ENCODE peak calls at places on chromosomes 11 and 22, in four cellular contexts. H, I, V and M are unnamed samples.

GRCh38 chr11:119509969-119510401 is 87.0 kb upstream of the THY1 start:
- DNase-seq in H (no peak), I (no peak), V (no peak), M (no peak)

GRCh38 chr11:66089067-66089466 is 19.0 kb downstream of the PACS1 start:
- DNase-seq in H (no peak), I (no peak), V (no peak), M (no peak)

GRCh38 chr11:122022646-122023045 is 93.4 kb downstream of the BLID start:
- DNase-seq in H (no peak), I (no peak), V (no peak), M (no peak)

GRCh38 chr11:116893906-116894305 is 56.5 kb upstream of the APOA1 start:
- DNase-seq in H (no peak), I (no peak), V (no peak), M (no peak)

GRCh38 chr11:74325649-74326645 is 14.5 kb upstream of the P4HA3 start:
- DNase-seq in H (no peak), I (no peak), V (no peak), M (no peak)

GRCh38 chr11:125170406-125171031 is 6.0 kb downstream of the PKNOX2 start:
- DNase-seq in H (peak; percentile 49), I (no peak), V (peak; percentile 38), M (no peak)

GRCh38 chr22:17891427-17892167 is 117.3 kb upstream of the BID start:
- DNase-seq in H (peak; percentile 59), I (peak; percentile 64), V (peak; percentile 62), M (peak; percentile 63)

GRCh38 chr11:36452231-36452630 is 57.8 kb downstream of the TRAF6 start:
- DNase-seq in H (no peak), I (no peak), V (no peak), M (no peak)

GRCh38 chr22:48843640-48844039 is 984.0 kb downstream of the BRD1 start:
- DNase-seq in H (no peak), I (peak; percentile 40), V (no peak), M (no peak)

GRCh38 chr22:39150848-39151215 is 1.6 kb downstream of the CBX7 start:
- DNase-seq in H (no peak), I (no peak), V (no peak), M (no peak)

GRCh38 chr11:14972581-14973490 is 685 bp upstream of the CALCA start:
- DNase-seq in H (no peak), I (no peak), V (peak; percentile 37), M (no peak)

GRCh38 chr11:803467-803742 is 1.6 kb downstream of the PIDD1 start:
- DNase-seq in H (no peak), I (no peak), V (no peak), M (no peak)

GRCh38 chr11:57792060-57792541 is 30.5 kb downstream of the CTNND1 start:
- DNase-seq in H (no peak), I (no peak), V (no peak), M (no peak)

GRCh38 chr11:32858731-32859130 is 29.0 kb downstream of the PRRG4 start:
- DNase-seq in H (no peak), I (no peak), V (no peak), M (no peak)

GRCh38 chr11:60875366-60875720 is 8.0 kb downstream of the ZP1 start:
- DNase-seq in H (no peak), I (no peak), V (no peak), M (no peak)
- TF ChIP-seq TEAD4 in H (no peak), I (no peak), V (no peak), M (no peak)

GRCh38 chr22:49889071-49889470 is 29.2 kb downstream of the ALG12 start:
- DNase-seq in H (no peak), I (no peak), V (no peak), M (no peak)

GRCh38 chr22:49896201-49896600 is 22.0 kb downstream of the ALG12 start:
- DNase-seq in H (no peak), I (no peak), V (no peak), M (no peak)

GRCh38 chr22:49894321-49895072 is 23.7 kb downstream of the ALG12 start:
- DNase-seq in H (no peak), I (no peak), V (peak; percentile 37), M (no peak)

GRCh38 chr22:49892226-49892899 is 25.9 kb downstream of the ALG12 start:
- DNase-seq in H (no peak), I (no peak), V (no peak), M (no peak)

DNA sequence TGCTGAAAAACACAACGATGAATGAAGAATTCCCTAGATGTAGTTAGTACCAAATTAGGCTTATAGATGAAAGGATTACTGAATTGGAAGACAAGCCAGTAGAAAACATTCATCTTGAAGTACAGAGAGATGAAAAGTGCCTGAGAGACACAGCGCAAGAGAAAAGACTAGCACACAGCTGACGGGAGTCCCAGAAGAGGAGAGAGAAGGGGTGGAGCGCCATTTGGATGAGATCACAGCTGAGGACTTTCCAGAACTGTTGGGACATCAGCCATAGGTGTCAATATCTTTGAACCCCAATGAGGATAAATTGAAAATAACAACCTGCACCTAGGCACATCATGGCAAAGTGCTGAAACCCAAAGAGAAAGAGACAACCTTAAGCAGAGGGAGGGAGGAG is 25.2 kb downstream of the ALG12 start:
- DNase-seq in H (no peak), I (no peak), V (no peak), M (no peak)
- TF ChIP-seq TEAD4 in H (no peak), I (no peak), V (no peak), M (no peak)

DNA sequence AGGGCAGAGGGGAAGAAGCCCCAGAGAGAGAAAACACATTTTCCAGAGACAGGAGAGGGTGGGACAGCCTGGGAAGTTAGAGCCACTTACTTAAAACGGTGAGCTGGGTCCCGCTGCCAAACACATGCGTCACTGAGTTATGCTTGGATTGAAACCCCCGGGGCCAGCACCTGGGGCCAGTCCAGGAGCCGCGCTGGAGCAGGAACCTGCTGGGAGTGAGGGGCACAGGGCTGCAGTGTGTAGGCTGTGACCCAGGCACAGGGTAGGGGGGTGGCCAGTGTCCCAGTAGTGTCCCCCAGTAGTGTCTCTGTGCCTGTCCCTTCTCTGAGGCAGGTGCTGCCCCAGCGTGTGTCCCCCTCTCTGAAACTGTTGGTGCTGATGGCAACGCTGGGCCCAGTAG is 5.2 kb downstream of the IGLL1 start:
- DNase-seq in H (no peak), I (no peak), V (no peak), M (no peak)
- TF ChIP-seq TEAD4 in H (no peak), I (no peak), V (no peak), M (no peak)

DNA sequence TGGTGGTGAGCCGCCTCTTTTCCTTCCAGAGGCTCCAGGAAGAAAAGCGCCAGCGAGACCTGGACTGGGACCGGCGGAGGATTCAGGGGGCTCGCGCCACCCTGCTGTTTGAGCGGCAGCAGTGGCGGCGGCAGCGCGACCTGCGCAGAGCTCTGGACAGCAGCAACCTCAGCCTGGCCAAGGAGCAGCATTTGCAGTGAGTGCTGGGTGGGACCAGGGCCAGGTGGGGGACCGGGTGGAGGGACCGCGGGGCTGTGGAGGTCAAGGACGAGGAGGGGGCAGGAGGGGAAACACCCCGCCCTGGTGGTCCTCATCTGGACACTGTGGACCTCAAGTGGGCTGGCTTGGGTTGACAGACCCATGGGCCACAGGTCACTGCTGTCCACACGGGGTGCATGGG is 17.4 kb downstream of the RIBC2 start:
- DNase-seq in H (no peak), I (no peak), V (peak; percentile 7), M (no peak)
- TF ChIP-seq TEAD4 in H (no peak), I (no peak), V (no peak), M (no peak)

DNA sequence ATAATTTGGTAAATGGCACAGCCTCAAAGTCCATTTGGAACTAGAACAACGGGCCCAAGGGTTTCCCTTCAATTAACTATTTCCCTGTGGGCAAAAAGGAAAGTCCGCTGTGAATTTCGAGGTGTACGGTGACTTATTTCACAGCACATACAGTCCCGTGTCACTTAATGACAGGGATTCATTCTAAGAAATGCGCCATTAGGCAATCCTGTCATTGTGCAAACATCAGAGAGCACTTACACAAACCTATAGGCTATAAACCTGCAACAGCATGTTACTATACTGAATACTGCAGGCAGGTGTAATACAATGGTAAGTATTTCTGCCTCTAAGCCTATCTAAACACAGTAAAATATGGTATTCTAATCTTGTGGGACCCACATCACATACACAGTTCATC is 551.6 kb downstream of the OPCML start:
- DNase-seq in H (no peak), I (no peak), V (no peak), M (no peak)
- TF ChIP-seq TEAD4 in H (no peak), I (no peak), V (no peak), M (no peak)

GRCh38 chr11:69642549-69642912 is 1.6 kb downstream of the CCND1 start:
- DNase-seq in H (peak; percentile 55), I (no peak), V (peak; percentile 57), M (no peak)

GRCh38 chr11:69644071-69644961 is 3.4 kb downstream of the CCND1 start:
- DNase-seq in H (peak; percentile 60), I (no peak), V (peak; percentile 72), M (no peak)

GRCh38 chr11:69643646-69644045 is 2.7 kb downstream of the CCND1 start:
- DNase-seq in H (no peak), I (no peak), V (no peak), M (no peak)

GRCh38 chr11:69641681-69642548 is 959 bp downstream of the CCND1 start:
- DNase-seq in H (peak; percentile 40), I (no peak), V (peak; percentile 51), M (no peak)

DNA sequence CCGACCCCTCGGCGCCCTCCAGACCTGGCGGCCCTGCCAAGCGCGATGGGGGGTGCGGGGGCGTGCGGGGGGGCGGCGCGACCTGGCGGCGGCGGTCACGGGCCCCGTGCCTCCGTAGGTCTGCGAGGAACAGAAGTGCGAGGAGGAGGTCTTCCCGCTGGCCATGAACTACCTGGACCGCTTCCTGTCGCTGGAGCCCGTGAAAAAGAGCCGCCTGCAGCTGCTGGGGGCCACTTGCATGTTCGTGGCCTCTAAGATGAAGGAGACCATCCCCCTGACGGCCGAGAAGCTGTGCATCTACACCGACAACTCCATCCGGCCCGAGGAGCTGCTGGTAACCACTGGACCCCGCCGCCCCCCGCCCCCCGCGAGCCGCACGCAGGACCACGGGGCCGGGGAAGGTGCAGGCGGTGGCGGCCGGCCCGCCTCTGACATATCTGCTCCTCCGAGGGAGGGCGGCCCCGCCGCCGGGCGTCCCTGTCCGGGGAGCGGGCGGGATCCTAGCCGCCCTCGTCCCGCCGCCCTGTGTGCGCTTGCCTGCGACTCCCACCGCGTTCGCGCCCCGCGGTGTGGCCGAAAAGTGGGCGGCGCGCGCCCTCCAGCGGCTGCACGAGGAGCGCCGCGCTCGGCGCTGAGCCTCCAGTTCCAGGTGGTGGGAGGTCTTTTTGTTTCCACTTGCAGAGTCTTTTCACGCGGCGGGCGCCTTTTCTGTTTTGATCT is 2.1 kb downstream of the CCND1 start:
- DNase-seq in H (peak; percentile 81), I (peak; percentile 90), V (peak; percentile 84), M (peak; percentile 77)
- TF ChIP-seq TEAD4 in H (no peak), I (no peak), V (no peak), M (no peak)

DNA sequence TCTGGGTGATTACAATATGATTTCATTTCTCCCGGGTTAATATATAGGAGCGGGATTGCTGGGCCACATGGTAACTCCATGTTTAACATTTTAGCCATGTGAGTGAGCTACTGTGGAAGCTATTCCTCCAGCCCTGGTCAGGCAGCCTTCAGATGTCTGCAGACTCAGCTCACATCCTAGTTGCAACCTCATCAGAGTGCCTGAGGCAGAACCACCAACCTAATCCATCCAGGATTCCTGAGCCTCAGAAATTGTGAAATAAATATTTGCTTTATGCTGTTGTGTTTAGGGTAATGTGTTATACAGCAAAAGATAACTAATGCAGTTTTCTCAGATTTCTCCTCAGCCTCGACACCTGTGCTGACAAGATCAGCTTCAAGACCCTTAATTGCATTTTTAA is 676.8 kb downstream of the OPCML start:
- DNase-seq in H (no peak), I (no peak), V (no peak), M (no peak)
- TF ChIP-seq TEAD4 in H (no peak), I (no peak), V (no peak), M (no peak)

GRCh38 chr11:34084637-34085036 is 20.8 kb upstream of the NAT10 start:
- DNase-seq in H (no peak), I (no peak), V (no peak), M (no peak)
- TF ChIP-seq TEAD4 in H (no peak), I (no peak), V (no peak), M (no peak)